ENCODE peak calls at places on chromosomes 16 and 17, in eight cellular contexts. X is GM23338, W is AG09309, S is prostate gland, O is dorsolateral prefrontal cortex, N is nephron progenitor cell, H is fibroblast of lung, J is omental fat pad. E is an unnamed sample.

GRCh38 chr17:6567528-6568185 is 11.3 kb upstream of the PITPNM3 start:
- DNase-seq in S (peak; percentile 79), H (peak; percentile 56), X (peak; percentile 41), N (no peak), O (no peak), W (no peak), J (no peak), E (peak; percentile 43)

GRCh38 chr17:39787038-39787437 is 49.3 kb downstream of the GRB7 start:
- DNase-seq in H (no peak), J (no peak), N (no peak), S (peak; percentile 36), W (no peak), X (no peak), O (no peak), E (no peak)

GRCh38 chr16:22762486-22762885 is 51.5 kb upstream of the HS3ST2 start:
- DNase-seq in W (no peak), N (no peak), S (no peak), H (no peak), O (no peak), X (no peak), J (no peak), E (no peak)

GRCh38 chr16:11792404-11793260 is 4.4 kb downstream of the ZC3H7A start:
- DNase-seq in O (no peak), J (no peak), S (peak; percentile 49), X (no peak), H (no peak), W (no peak), N (no peak), E (no peak)

GRCh38 chr17:63932008-63932561 is at the start of gene CD79B:
- DNase-seq in O (no peak), S (no peak), J (no peak), X (no peak), W (no peak), N (no peak), H (no peak), E (no peak)

GRCh38 chr16:28597692-28598261 is 927 bp upstream of the SULT1A2 start:
- DNase-seq in S (no peak), W (no peak), X (peak; percentile 78), O (no peak), J (no peak), H (no peak), N (peak; percentile 28), E (no peak)

GRCh38 chr17:74757502-74757901 is 9.1 kb downstream of the NHERF1 start:
- DNase-seq in H (no peak), W (no peak), O (peak; percentile 52), S (peak; percentile 51), N (no peak), X (no peak), J (no peak), E (no peak)

GRCh38 chr17:7351665-7352558 is at the start of gene KCTD11:
- DNase-seq in S (peak; percentile 92), W (peak; percentile 65), N (peak; percentile 90), O (peak; percentile 72), X (peak; percentile 94), H (peak; percentile 82), J (peak; percentile 70), E (peak; percentile 88)

DNA sequence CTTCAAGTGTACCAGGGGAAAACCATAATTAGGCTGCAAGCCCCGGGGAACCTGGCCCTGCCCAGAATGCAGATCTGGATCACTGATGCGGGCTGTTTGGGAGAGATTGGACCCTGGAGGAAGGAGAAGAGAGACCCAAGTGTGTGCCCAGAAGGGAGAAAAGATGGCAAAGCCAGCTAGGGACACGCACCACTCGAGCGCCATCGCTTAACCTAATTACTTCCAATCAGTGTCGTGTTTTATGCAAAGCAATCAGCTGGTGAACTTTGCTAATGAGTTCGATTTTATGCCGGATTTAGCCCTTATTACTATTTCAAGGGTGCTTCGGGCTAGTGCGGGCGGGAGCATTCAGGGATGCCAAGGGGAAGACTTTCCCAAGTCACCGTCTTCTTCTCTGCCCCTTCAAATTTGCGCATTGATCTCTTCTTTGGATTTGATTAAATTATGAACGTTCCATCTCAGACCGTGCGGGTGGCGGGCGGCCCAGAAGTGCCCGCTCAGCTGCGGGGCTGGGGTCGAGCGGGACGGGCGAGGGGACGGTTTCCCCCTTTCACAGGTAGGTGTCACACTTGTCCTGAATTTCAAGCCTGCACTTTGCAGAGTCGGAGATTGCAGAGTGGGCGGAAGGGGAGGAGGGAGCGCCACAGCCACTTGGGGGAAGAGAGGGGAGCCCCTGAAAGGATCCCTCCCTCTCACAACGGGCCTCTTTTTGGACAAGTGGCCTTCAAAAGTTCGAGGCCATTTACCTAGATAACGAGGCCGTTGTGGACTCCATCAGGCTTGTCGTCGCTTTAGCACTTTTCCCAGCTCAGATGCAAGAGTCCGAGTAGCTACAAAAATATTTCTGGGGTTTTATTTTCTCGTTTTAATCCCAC is 4.1 kb downstream of the IRX5 start:
- DNase-seq in W (peak; percentile 24), H (no peak), N (peak; percentile 64), X (peak; percentile 85), S (peak; percentile 67), J (no peak), O (no peak), E (peak; percentile 73)
- TF ChIP-seq CTCF in W (peak; percentile 52), H (no peak), N (peak; percentile 48), X (peak; percentile 68), S (no peak), J (no peak), O (peak; percentile 31), E (peak; percentile 65)

GRCh38 chr16:63188076-63188771 is 1152.0 kb upstream of the CDH8 start:
- DNase-seq in O (no peak), N (no peak), W (no peak), S (no peak), J (no peak), X (no peak), H (no peak), E (no peak)

GRCh38 chr16:63192969-63193368 is 1156.7 kb upstream of the CDH8 start:
- DNase-seq in O (no peak), H (no peak), N (no peak), W (no peak), J (no peak), S (no peak), X (no peak), E (no peak)

GRCh38 chr16:63185235-63185780 is 1149.1 kb upstream of the CDH8 start:
- DNase-seq in X (peak; percentile 66), W (no peak), N (no peak), O (no peak), H (no peak), J (no peak), S (no peak), E (no peak)

DNA sequence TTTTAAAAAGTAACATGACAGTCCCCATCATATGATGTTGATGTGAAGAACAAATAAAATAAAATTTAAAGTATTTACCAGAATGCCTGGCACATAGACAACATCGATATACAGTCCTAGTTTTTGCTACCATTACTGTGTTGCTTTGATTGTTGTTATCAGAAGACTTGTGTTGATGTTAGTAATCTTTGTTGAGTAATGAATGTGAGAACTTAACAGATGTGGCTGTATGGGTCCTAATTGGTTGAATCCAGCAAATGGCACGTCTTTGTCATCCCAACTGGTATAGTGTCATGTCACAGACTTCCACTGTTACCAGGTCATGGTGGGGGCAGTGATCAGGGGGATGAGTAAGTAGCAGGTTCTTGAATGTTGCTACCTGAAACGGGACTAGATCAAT is 1151.4 kb upstream of the CDH8 start:
- DNase-seq in X (no peak), J (no peak), S (no peak), W (no peak), O (no peak), N (no peak), H (no peak), E (no peak)
- TF ChIP-seq CTCF in X (no peak), J (no peak), S (no peak), W (no peak), O (no peak), N (no peak), H (no peak), E (no peak)

DNA sequence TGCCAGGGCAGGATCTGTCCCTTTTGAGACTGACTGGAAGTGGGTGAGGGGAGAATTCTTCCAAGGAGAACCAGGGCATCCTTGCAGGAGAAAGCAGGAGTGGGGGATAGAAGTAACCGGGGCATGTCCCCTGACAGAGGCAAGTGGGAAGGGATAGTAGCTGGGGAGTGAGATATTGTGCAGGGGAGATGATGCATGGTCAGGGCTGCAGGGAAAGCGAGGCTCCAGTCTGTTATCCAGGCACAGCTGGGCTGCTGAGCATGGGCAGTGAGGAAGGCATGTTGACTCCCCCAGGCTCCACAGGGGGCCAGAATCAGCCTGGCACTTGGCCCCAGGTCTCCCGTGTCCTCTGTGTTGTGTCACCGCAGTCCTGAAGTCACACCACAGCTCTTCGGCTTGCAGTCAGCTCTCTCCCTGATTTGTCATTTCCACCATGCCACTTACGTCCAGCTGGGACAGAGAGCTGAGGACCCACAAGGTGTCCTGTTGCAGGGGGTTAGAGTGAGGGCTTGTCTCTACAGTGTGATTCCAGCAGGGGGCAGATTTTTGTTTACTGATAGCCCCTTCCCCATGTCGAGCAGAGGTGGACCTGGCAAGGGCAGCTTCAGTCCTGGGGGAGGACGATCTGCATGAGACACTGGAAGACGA is 40.9 kb downstream of the B9D1 start:
- DNase-seq in H (no peak), N (no peak), X (peak; percentile 85), W (no peak), J (no peak), S (no peak), O (no peak), E (no peak)
- TF ChIP-seq CTCF in H (no peak), N (peak; percentile 22), X (peak; percentile 61), W (peak; percentile 16), J (no peak), S (no peak), O (no peak), E (no peak)

GRCh38 chr16:20740901-20741491 is 622 bp downstream of the THUMPD1 start:
- DNase-seq in X (peak; percentile 87), S (peak; percentile 92), W (peak; percentile 20), H (peak; percentile 79), N (peak; percentile 89), J (peak; percentile 55), O (peak; percentile 84), E (peak; percentile 87)

GRCh38 chr16:20743591-20743990 is 2.0 kb upstream of the THUMPD1 start:
- DNase-seq in S (no peak), J (no peak), W (no peak), X (no peak), O (no peak), H (no peak), N (no peak), E (no peak)

GRCh38 chr16:20744922-20745440 is 3.4 kb upstream of the THUMPD1 start:
- DNase-seq in W (no peak), N (no peak), O (no peak), S (no peak), X (no peak), J (no peak), H (no peak), E (no peak)

GRCh38 chr16:20741555-20742285 is at the start of gene THUMPD1:
- DNase-seq in J (peak; percentile 95), X (peak; percentile 97), W (peak; percentile 74), H (peak; percentile 96), S (peak; percentile 93), O (peak; percentile 98), N (peak; percentile 97), E (peak; percentile 94)

DNA sequence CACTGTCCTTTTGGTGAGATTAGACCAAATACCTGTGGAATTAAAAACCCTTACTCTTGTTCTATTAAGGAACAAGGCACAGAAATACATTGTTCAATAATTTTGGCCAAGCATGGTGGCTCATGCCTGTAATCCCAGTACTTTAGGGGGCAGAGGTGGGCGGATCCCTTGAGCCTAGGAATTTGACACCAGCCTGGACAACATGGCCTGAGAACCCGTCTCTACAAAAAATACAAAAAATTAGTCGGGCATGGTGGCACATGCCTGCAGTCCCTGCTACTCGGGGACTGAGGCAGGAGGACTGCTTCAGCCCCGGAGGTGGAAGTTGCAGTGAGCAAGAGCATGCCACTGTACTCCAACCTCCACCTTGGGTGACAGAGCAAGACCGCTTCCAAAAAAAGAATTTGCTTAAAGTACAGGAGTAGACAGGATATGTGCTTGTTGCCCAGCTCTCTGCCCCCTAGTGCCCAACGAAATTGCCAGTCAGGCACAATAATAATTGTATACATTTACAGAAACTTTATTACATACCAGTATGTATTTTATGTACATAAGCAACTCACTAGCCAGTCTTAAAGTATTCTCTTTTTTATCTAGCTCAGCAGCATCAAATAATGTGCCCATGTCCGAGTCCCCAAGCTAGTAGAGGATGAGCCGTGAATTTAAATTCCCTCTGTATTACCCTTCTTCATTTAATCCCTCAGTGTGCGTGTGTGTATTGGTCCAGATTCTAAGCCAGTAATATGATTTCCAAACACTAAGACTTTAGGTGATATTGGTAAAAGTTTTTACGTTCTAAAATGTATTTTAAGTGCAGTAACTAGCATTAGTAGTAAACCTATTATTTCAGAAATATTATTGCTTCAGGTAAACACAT is 1.4 kb downstream of the THUMPD1 start:
- DNase-seq in O (no peak), X (peak; percentile 15), N (no peak), J (no peak), H (no peak), W (no peak), S (peak; percentile 40), E (no peak)
- TF ChIP-seq CTCF in O (no peak), X (peak; percentile 22), N (no peak), J (no peak), H (peak; percentile 29), W (peak; percentile 36), S (no peak), E (peak; percentile 54)